ENCODE peak calls at places on chromosomes 3 and 15, in eight cellular contexts. One of them, this sample, is unnamed. For H3K4me1, the result is how much of the 10 kb centered on the place peaks cover.

GRCh38 chr3:111473550-111473949 is 68.4 kb upstream of the CD96 start:
- DNase-seq in SK-N-SH: no peak
- DNase-seq in H1: no peak
- DNase-seq in ovary: no peak
- DNase-seq in suprapubic skin: no peak
- DNase-seq in transverse colon: no peak
- DNase-seq in GM12878: no peak
- DNase-seq in HepG2: no peak
- DNase-seq in this sample: no peak

GRCh38 chr3:10553586-10554235 is 48.3 kb upstream of the ATP2B2 start:
- DNase-seq in GM12878: no peak
- DNase-seq in ovary: no peak
- DNase-seq in transverse colon: no peak
- DNase-seq in HepG2: no peak
- DNase-seq in H1: peak
- DNase-seq in suprapubic skin: peak
- DNase-seq in SK-N-SH: no peak
- DNase-seq in this sample: no peak

GRCh38 chr3:69326821-69327433 is 59.0 kb downstream of the FRMD4B start:
- DNase-seq in suprapubic skin: no peak
- DNase-seq in ovary: no peak
- DNase-seq in transverse colon: no peak
- DNase-seq in H1: no peak
- DNase-seq in HepG2: no peak
- DNase-seq in SK-N-SH: no peak
- DNase-seq in GM12878: peak
- DNase-seq in this sample: no peak

GRCh38 chr15:64686130-64686735 is 89.2 kb downstream of the RBPMS2 start:
- DNase-seq in transverse colon: no peak
- DNase-seq in GM12878: no peak
- DNase-seq in SK-N-SH: peak
- DNase-seq in suprapubic skin: no peak
- DNase-seq in HepG2: peak
- DNase-seq in ovary: peak
- DNase-seq in H1: no peak
- DNase-seq in this sample: no peak

GRCh38 chr3:52678265-52678927 is 7.3 kb downstream of the PBRM1 start:
- DNase-seq in suprapubic skin: no peak
- DNase-seq in H1: no peak
- DNase-seq in HepG2: no peak
- DNase-seq in ovary: no peak
- DNase-seq in transverse colon: no peak
- DNase-seq in SK-N-SH: no peak
- DNase-seq in GM12878: no peak
- DNase-seq in this sample: no peak

GRCh38 chr3:176697284-176697889 is 499.9 kb downstream of the TBL1XR1 start:
- DNase-seq in ovary: no peak
- DNase-seq in transverse colon: no peak
- DNase-seq in HepG2: no peak
- DNase-seq in SK-N-SH: no peak
- DNase-seq in suprapubic skin: no peak
- DNase-seq in H1: no peak
- DNase-seq in GM12878: no peak
- DNase-seq in this sample: no peak

GRCh38 chr3:12601072-12601471 is 44.2 kb downstream of the MKRN2 start:
- DNase-seq in ovary: no peak
- DNase-seq in H1: no peak
- DNase-seq in suprapubic skin: no peak
- DNase-seq in HepG2: peak
- DNase-seq in GM12878: no peak
- DNase-seq in transverse colon: no peak
- DNase-seq in SK-N-SH: peak
- DNase-seq in this sample: no peak

GRCh38 chr3:25723802-25724201 is 59.1 kb upstream of the TOP2B start:
- DNase-seq in GM12878: no peak
- DNase-seq in suprapubic skin: no peak
- DNase-seq in ovary: no peak
- DNase-seq in HepG2: no peak
- DNase-seq in transverse colon: no peak
- DNase-seq in H1: no peak
- DNase-seq in SK-N-SH: no peak
- DNase-seq in this sample: no peak

GRCh38 chr3:40584625-40585189 is 59.9 kb downstream of the ZNF621 start:
- DNase-seq in H1: peak
- DNase-seq in ovary: peak
- DNase-seq in SK-N-SH: peak
- DNase-seq in GM12878: no peak
- DNase-seq in transverse colon: peak
- DNase-seq in HepG2: peak
- DNase-seq in suprapubic skin: peak
- DNase-seq in this sample: peak

GRCh38 chr15:72706266-72706665 is 20.3 kb downstream of the BBS4 start:
- DNase-seq in H1: no peak
- DNase-seq in GM12878: no peak
- DNase-seq in SK-N-SH: no peak
- DNase-seq in HepG2: no peak
- DNase-seq in ovary: no peak
- DNase-seq in transverse colon: no peak
- DNase-seq in suprapubic skin: no peak
- DNase-seq in this sample: no peak

GRCh38 chr3:32249184-32249782 is 10.8 kb downstream of the CMTM8 start:
- DNase-seq in ovary: no peak
- DNase-seq in SK-N-SH: no peak
- DNase-seq in H1: no peak
- DNase-seq in GM12878: no peak
- DNase-seq in transverse colon: no peak
- DNase-seq in HepG2: no peak
- DNase-seq in suprapubic skin: no peak
- DNase-seq in this sample: no peak

GRCh38 chr3:85681906-85682305 is 723.1 kb downstream of the CADM2 start:
- DNase-seq in transverse colon: no peak
- DNase-seq in H1: no peak
- DNase-seq in ovary: no peak
- DNase-seq in HepG2: no peak
- DNase-seq in SK-N-SH: no peak
- DNase-seq in GM12878: no peak
- DNase-seq in suprapubic skin: no peak
- DNase-seq in this sample: no peak

GRCh38 chr3:57434041-57434440 is 110.1 kb downstream of the DNAH12 start:
- DNase-seq in HepG2: peak
- DNase-seq in GM12878: no peak
- DNase-seq in suprapubic skin: no peak
- DNase-seq in SK-N-SH: peak
- DNase-seq in transverse colon: no peak
- DNase-seq in ovary: no peak
- DNase-seq in H1: no peak
- DNase-seq in this sample: no peak

GRCh38 chr3:160806094-160806493 is 50.1 kb downstream of the PPM1L start:
- DNase-seq in ovary: no peak
- DNase-seq in HepG2: no peak
- DNase-seq in H1: no peak
- DNase-seq in SK-N-SH: no peak
- DNase-seq in suprapubic skin: no peak
- DNase-seq in transverse colon: no peak
- DNase-seq in GM12878: no peak
- DNase-seq in this sample: no peak

GRCh38 chr3:58345457-58345856 is 12.8 kb downstream of the PXK start:
- DNase-seq in H1: no peak
- DNase-seq in GM12878: no peak
- DNase-seq in suprapubic skin: no peak
- DNase-seq in SK-N-SH: no peak
- DNase-seq in ovary: no peak
- DNase-seq in HepG2: no peak
- DNase-seq in transverse colon: no peak
- DNase-seq in this sample: no peak

DNA sequence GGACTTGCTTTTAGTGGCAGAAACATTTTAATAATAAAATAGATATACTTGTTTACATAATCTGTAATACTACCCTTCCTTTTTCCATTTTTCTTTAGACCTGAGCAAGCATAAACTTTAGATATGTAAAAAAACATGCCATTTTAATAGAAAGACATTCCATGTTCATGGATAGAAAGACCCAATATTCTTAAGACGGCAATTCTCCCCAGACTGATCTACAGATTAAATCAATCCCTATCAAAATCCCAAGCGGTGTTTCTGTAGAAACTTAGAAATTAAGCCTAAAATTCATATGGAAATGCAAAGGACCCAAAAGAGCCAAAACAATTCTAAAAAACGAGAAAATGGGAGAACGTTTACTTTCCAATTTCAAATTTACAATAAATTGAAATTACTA is 11.6 kb downstream of the MRPS25 start:
- DNase-seq in HepG2: no peak
- DNase-seq in SK-N-SH: no peak
- DNase-seq in ovary: no peak
- DNase-seq in GM12878: no peak
- DNase-seq in suprapubic skin: no peak
- DNase-seq in H1: no peak
- DNase-seq in transverse colon: no peak
- DNase-seq in this sample: no peak
- H3K4me1 ChIP-seq in HepG2: under half
- H3K4me1 ChIP-seq in SK-N-SH: under half
- H3K4me1 ChIP-seq in ovary: under half
- H3K4me1 ChIP-seq in GM12878: under half
- H3K4me1 ChIP-seq in suprapubic skin: under half
- H3K4me1 ChIP-seq in H1: under half
- H3K4me1 ChIP-seq in transverse colon: under half
- H3K4me1 ChIP-seq in this sample: under half

GRCh38 chr3:146975032-146975431 is 369.9 kb upstream of the PLSCR5 start:
- DNase-seq in H1: no peak
- DNase-seq in ovary: no peak
- DNase-seq in GM12878: no peak
- DNase-seq in transverse colon: no peak
- DNase-seq in HepG2: no peak
- DNase-seq in SK-N-SH: no peak
- DNase-seq in suprapubic skin: no peak
- DNase-seq in this sample: no peak

GRCh38 chr3:146970236-146970635 is 365.1 kb upstream of the PLSCR5 start:
- DNase-seq in GM12878: no peak
- DNase-seq in ovary: no peak
- DNase-seq in transverse colon: no peak
- DNase-seq in HepG2: no peak
- DNase-seq in H1: no peak
- DNase-seq in suprapubic skin: no peak
- DNase-seq in SK-N-SH: no peak
- DNase-seq in this sample: no peak

GRCh38 chr3:146975476-146975875 is 370.3 kb upstream of the PLSCR5 start:
- DNase-seq in ovary: no peak
- DNase-seq in HepG2: no peak
- DNase-seq in transverse colon: no peak
- DNase-seq in GM12878: no peak
- DNase-seq in SK-N-SH: no peak
- DNase-seq in H1: no peak
- DNase-seq in suprapubic skin: no peak
- DNase-seq in this sample: no peak

GRCh38 chr3:146974001-146974400 is 368.9 kb upstream of the PLSCR5 start:
- DNase-seq in SK-N-SH: no peak
- DNase-seq in ovary: no peak
- DNase-seq in suprapubic skin: no peak
- DNase-seq in transverse colon: no peak
- DNase-seq in HepG2: no peak
- DNase-seq in GM12878: no peak
- DNase-seq in H1: no peak
- DNase-seq in this sample: no peak

GRCh38 chr3:146972726-146973125 is 367.6 kb upstream of the PLSCR5 start:
- DNase-seq in ovary: no peak
- DNase-seq in SK-N-SH: no peak
- DNase-seq in suprapubic skin: no peak
- DNase-seq in GM12878: no peak
- DNase-seq in H1: no peak
- DNase-seq in HepG2: no peak
- DNase-seq in transverse colon: no peak
- DNase-seq in this sample: no peak
- TF ChIP-seq EP300 in ovary: no peak
- TF ChIP-seq EP300 in SK-N-SH: no peak
- TF ChIP-seq EP300 in suprapubic skin: no peak
- TF ChIP-seq EP300 in GM12878: no peak
- TF ChIP-seq EP300 in H1: no peak
- TF ChIP-seq EP300 in HepG2: no peak
- TF ChIP-seq EP300 in transverse colon: no peak
- TF ChIP-seq EP300 in this sample: no peak

DNA sequence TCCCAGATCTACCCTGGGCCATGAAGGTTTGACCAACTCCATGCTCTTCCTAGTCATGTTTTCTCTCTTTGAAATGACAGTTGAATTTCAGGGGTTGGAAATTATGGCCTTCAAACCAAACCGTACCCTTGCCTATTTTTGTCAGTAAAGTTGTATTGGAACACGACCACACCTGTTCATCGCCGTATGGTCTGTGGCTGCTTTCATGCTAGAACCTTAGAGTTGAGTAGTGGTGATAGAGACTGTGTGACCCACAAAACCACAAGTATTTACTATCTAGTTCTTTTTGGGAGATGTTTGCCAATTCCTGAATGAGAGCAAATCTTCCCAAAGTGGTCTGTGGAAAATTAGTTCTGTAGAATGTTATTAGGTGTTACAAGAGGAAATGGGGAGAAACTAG is 24.0 kb upstream of the STARD5 start:
- DNase-seq in HepG2: no peak
- DNase-seq in suprapubic skin: no peak
- DNase-seq in H1: no peak
- DNase-seq in GM12878: no peak
- DNase-seq in transverse colon: no peak
- DNase-seq in SK-N-SH: no peak
- DNase-seq in ovary: no peak
- DNase-seq in this sample: no peak
- H3K27ac ChIP-seq in HepG2: no peak
- H3K27ac ChIP-seq in suprapubic skin: no peak
- H3K27ac ChIP-seq in H1: no peak
- H3K27ac ChIP-seq in GM12878: no peak
- H3K27ac ChIP-seq in transverse colon: no peak
- H3K27ac ChIP-seq in SK-N-SH: no peak
- H3K27ac ChIP-seq in ovary: no peak
- H3K27ac ChIP-seq in this sample: no peak

GRCh38 chr15:31358163-31358562 is 31.5 kb downstream of the KLF13 start:
- DNase-seq in SK-N-SH: no peak
- DNase-seq in ovary: no peak
- DNase-seq in suprapubic skin: no peak
- DNase-seq in HepG2: no peak
- DNase-seq in H1: no peak
- DNase-seq in GM12878: no peak
- DNase-seq in transverse colon: no peak
- DNase-seq in this sample: no peak
- H3K4me1 ChIP-seq in SK-N-SH: under half
- H3K4me1 ChIP-seq in ovary: under half
- H3K4me1 ChIP-seq in suprapubic skin: half or more
- H3K4me1 ChIP-seq in HepG2: under half
- H3K4me1 ChIP-seq in H1: under half
- H3K4me1 ChIP-seq in GM12878: half or more
- H3K4me1 ChIP-seq in transverse colon: half or more
- H3K4me1 ChIP-seq in this sample: half or more

GRCh38 chr3:141710888-141711616 is 27.0 kb upstream of the RNF7 start:
- DNase-seq in H1: no peak
- DNase-seq in transverse colon: no peak
- DNase-seq in HepG2: no peak
- DNase-seq in suprapubic skin: no peak
- DNase-seq in GM12878: no peak
- DNase-seq in ovary: peak
- DNase-seq in SK-N-SH: no peak
- DNase-seq in this sample: no peak
- TF ChIP-seq EP300 in H1: no peak
- TF ChIP-seq EP300 in transverse colon: no peak
- TF ChIP-seq EP300 in HepG2: no peak
- TF ChIP-seq EP300 in suprapubic skin: no peak
- TF ChIP-seq EP300 in GM12878: no peak
- TF ChIP-seq EP300 in ovary: no peak
- TF ChIP-seq EP300 in SK-N-SH: peak
- TF ChIP-seq EP300 in this sample: no peak

This sample was measured in stomach.